ENCODE peak calls at places on chromosomes 6 and 20, in six cellular contexts. S is neuronal stem cell, M is posterior cingulate gyrus, B is H54, J is HTR-8/SVneo, Y is T-cell. K is an unnamed sample.

GRCh38 chr20:62779417-62779685 is 16.9 kb upstream of the MRGBP start:
- DNase-seq in S (no peak), Y (no peak), J (no peak), B (no peak), M (no peak), K (no peak)

GRCh38 chr6:111972714-111973678 is 80.9 kb upstream of the CCN6 start:
- DNase-seq in Y (peak), J (peak), B (peak), M (no peak), S (no peak), K (peak)

GRCh38 chr6:30781697-30782424 is 37.5 kb upstream of the IER3 start:
- DNase-seq in Y (peak), S (no peak), B (peak), M (peak), J (peak), K (peak)

GRCh38 chr6:71246596-71246995 is 42.0 kb upstream of the OGFRL1 start:
- DNase-seq in B (no peak), S (no peak), Y (no peak), M (no peak), J (no peak), K (no peak)

GRCh38 chr6:54074591-54075195 is 36.5 kb upstream of the MLIP start:
- DNase-seq in M (no peak), J (no peak), Y (no peak), B (no peak), S (no peak), K (no peak)

GRCh38 chr6:158538741-158539140 is 21.1 kb upstream of the TMEM181 start:
- DNase-seq in B (no peak), Y (no peak), J (no peak), S (no peak), M (no peak), K (no peak)

GRCh38 chr6:139099984-139100383 is 34.9 kb upstream of the HECA start:
- DNase-seq in M (no peak), S (no peak), J (no peak), Y (no peak), B (no peak), K (no peak)

GRCh38 chr6:44645276-44645675 is 257.8 kb downstream of the CDC5L start:
- DNase-seq in S (no peak), B (no peak), M (no peak), J (no peak), Y (no peak), K (no peak)

GRCh38 chr6:6614096-6614964 is 25.8 kb downstream of the LY86 start:
- DNase-seq in S (no peak), M (peak), B (no peak), J (no peak), Y (peak), K (no peak)

GRCh38 chr6:4460595-4461475 is 315.4 kb upstream of the CDYL start:
- DNase-seq in Y (no peak), S (peak), M (peak), B (no peak), J (no peak), K (no peak)

GRCh38 chr6:150123645-150124044 is 19.2 kb upstream of the PPP1R14C start:
- DNase-seq in Y (no peak), B (no peak), M (no peak), J (no peak), S (no peak), K (no peak)

GRCh38 chr6:111260570-111261298 is 173.4 kb downstream of the SLC16A10 start:
- DNase-seq in Y (no peak), B (no peak), J (peak), S (no peak), M (no peak), K (peak)

GRCh38 chr6:42239333-42239732 is 21.7 kb upstream of the MRPS10 start:
- DNase-seq in B (no peak), M (no peak), S (no peak), Y (no peak), J (no peak), K (no peak)

GRCh38 chr20:31719644-31720485 is 2.8 kb downstream of the BCL2L1 start:
- DNase-seq in Y (no peak), J (no peak), B (peak), S (no peak), M (no peak), K (no peak)

GRCh38 chr6:16322666-16323312 is 84.4 kb downstream of the GMPR start:
- DNase-seq in M (peak), S (no peak), B (peak), J (no peak), Y (peak), K (no peak)

GRCh38 chr6:107154131-107154906 is 39.0 kb upstream of the BEND3 start:
- DNase-seq in Y (no peak), B (no peak), S (peak), M (no peak), J (no peak), K (no peak)

GRCh38 chr6:39296745-39297640 is 17.2 kb downstream of the KCNK17 start:
- DNase-seq in J (no peak), S (no peak), M (no peak), Y (no peak), B (no peak), K (no peak)

GRCh38 chr20:64219202-64219601 is 36.3 kb upstream of the PCMTD2 start:
- DNase-seq in B (no peak), M (no peak), J (no peak), Y (no peak), S (no peak), K (no peak)

GRCh38 chr20:40431611-40432010 is 257.4 kb downstream of the MAFB start:
- DNase-seq in B (no peak), M (no peak), S (no peak), J (no peak), Y (no peak), K (no peak)

GRCh38 chr6:13368716-13369115 is 40.4 kb upstream of the TBC1D7 start:
- DNase-seq in Y (no peak), B (no peak), S (no peak), J (no peak), M (no peak), K (peak)

K was measured in COLO829.